ENCODE peak calls at places on chromosomes 13 and 19, in four cellular contexts. F is substantia nigra, V is GM04503, I is left ventricle myocardium inferior. J is an unnamed sample.

GRCh38 chr13:40146063-40146462 is 490.6 kb downstream of the COG6 start:
- DNase-seq in I (no peak), F (no peak), V (no peak), J (no peak)

GRCh38 chr13:24618219-24618955 is 61.8 kb upstream of the ATP12A start:
- DNase-seq in F (no peak), I (no peak), V (no peak), J (peak; percentile 19)

GRCh38 chr19:12913011-12913561 is 6.0 kb downstream of the SYCE2 start:
- DNase-seq in V (peak; percentile 11), I (peak; percentile 77), F (peak; percentile 17), J (peak; percentile 51)

GRCh38 chr19:35987571-35987896 is 7.5 kb upstream of the SDHAF1 start:
- DNase-seq in F (no peak), V (no peak), I (no peak), J (no peak)

GRCh38 chr13:101474419-101474957 is 22.0 kb downstream of the ITGBL1 start:
- DNase-seq in V (no peak), I (no peak), F (no peak), J (no peak)

GRCh38 chr13:66076417-66076816 is 1153.7 kb downstream of the PCDH9 start:
- DNase-seq in V (no peak), I (no peak), F (no peak), J (no peak)

GRCh38 chr13:43185206-43185605 is 161.8 kb downstream of the DNAJC15 start:
- DNase-seq in I (no peak), F (no peak), V (no peak), J (no peak)

GRCh38 chr13:111458739-111459138 is 138.3 kb downstream of the TEX29 start:
- DNase-seq in V (no peak), F (no peak), I (no peak), J (no peak)

GRCh38 chr13:27964741-27965323 is 4.3 kb downstream of the CDX2 start:
- DNase-seq in I (no peak), V (no peak), F (no peak), J (no peak)

GRCh38 chr13:73368608-73369007 is 309.8 kb downstream of the KLF5 start:
- DNase-seq in I (no peak), V (no peak), F (no peak), J (no peak)

GRCh38 chr19:50258918-50259372 is 55.5 kb downstream of the MYH14 start:
- DNase-seq in V (no peak), F (no peak), I (no peak), J (no peak)

GRCh38 chr19:18832331-18833140 is 777 bp downstream of the UPF1 start:
- DNase-seq in F (no peak), V (no peak), I (no peak), J (no peak)

GRCh38 chr19:57720878-57721277 is 6.5 kb downstream of the ZNF671 start:
- DNase-seq in F (no peak), V (no peak), I (no peak), J (no peak)

GRCh38 chr19:5590865-5591154 is 23.1 kb upstream of the TINCR start:
- DNase-seq in I (no peak), F (no peak), V (no peak), J (no peak)

GRCh38 chr13:42048625-42049453 is at the start of gene DGKH:
- DNase-seq in I (peak; percentile 87), V (no peak), F (peak; percentile 66), J (no peak)

GRCh38 chr13:20099319-20099718 is 61.5 kb downstream of the GJA3 start:
- DNase-seq in F (no peak), I (no peak), V (no peak), J (no peak)

GRCh38 chr13:43273362-43273761 is 250.0 kb downstream of the DNAJC15 start:
- DNase-seq in V (no peak), F (no peak), I (no peak), J (no peak)

GRCh38 chr13:21014666-21015170 is 46.7 kb downstream of the LATS2 start:
- DNase-seq in F (no peak), V (peak; percentile 53), I (peak; percentile 66), J (no peak)

GRCh38 chr13:74047925-74048324 is 86.3 kb downstream of the KLF12 start:
- DNase-seq in F (no peak), V (no peak), I (no peak), J (no peak)

GRCh38 chr13:67117010-67117550 is 113.1 kb downstream of the PCDH9 start:
- DNase-seq in F (no peak), V (no peak), I (no peak), J (no peak)

GRCh38 chr19:44741841-44742352 is 6.6 kb upstream of the BCL3 start:
- DNase-seq in V (peak; percentile 99), I (peak; percentile 97), F (peak; percentile 14), J (peak; percentile 48)

GRCh38 chr19:48511800-48512503 is at the start of gene LMTK3:
- DNase-seq in I (no peak), V (no peak), F (peak; percentile 31), J (no peak)

J was measured in KG1.